ENCODE peak calls at places on chromosomes 6 and 20, in ten cellular contexts. J is heart left ventricle; B is heart right ventricle; L is colonic mucosa; R is CD8-positive, alpha-beta T cell; X is ovary; V is ascending aorta; C is OCI-LY7; A is GM23248; W is upper lobe of right lung. N is an unnamed sample.

GRCh38 chr6:107820571-107821261 is 3.4 kb downstream of the SCML4 start:
- DNase-seq in B (no peak), C (no peak), X (no peak), R (peak; percentile 15), W (no peak), L (no peak), J (no peak), V (no peak), A (peak; percentile 50), N (peak; percentile 25)

GRCh38 chr6:42407379-42407778 is 44.3 kb downstream of the TRERF1 start:
- DNase-seq in C (no peak), B (no peak), A (peak; percentile 96), L (no peak), V (no peak), X (no peak), J (no peak), W (no peak), R (no peak), N (peak; percentile 55)

GRCh38 chr6:158185729-158186456 is 17.7 kb downstream of the GTF2H5 start:
- DNase-seq in W (no peak), X (no peak), L (no peak), J (no peak), C (no peak), R (no peak), B (no peak), V (no peak), A (peak; percentile 88), N (no peak)

GRCh38 chr20:621115-621756 is 11.1 kb upstream of the TCF15 start:
- DNase-seq in L (no peak), X (no peak), J (no peak), R (no peak), C (no peak), A (peak; percentile 81), V (no peak), W (no peak), B (no peak), N (no peak)

GRCh38 chr6:110688661-110689268 is 126.5 kb downstream of the CDK19 start:
- DNase-seq in W (peak; percentile 82), X (no peak), L (peak; percentile 25), C (no peak), V (no peak), J (no peak), A (no peak), B (no peak), R (no peak), N (no peak)

GRCh38 chr20:50191065-50191565 is 485 bp downstream of the CEBPB start:
- DNase-seq in X (no peak), W (peak; percentile 92), L (peak; percentile 84), R (peak; percentile 33), J (peak; percentile 67), B (peak; percentile 55), C (peak; percentile 76), V (peak; percentile 82), A (peak; percentile 79), N (no peak)

GRCh38 chr6:134517145-134517658 is 199.3 kb upstream of the SGK1 start:
- DNase-seq in V (peak; percentile 81), W (peak; percentile 89), X (peak; percentile 72), J (peak; percentile 80), C (no peak), A (peak; percentile 89), R (no peak), L (no peak), B (peak; percentile 84), N (no peak)

GRCh38 chr6:41562633-41562975 is 16.4 kb downstream of the FOXP4 start:
- DNase-seq in B (no peak), W (no peak), V (no peak), L (no peak), A (no peak), X (no peak), R (no peak), C (no peak), J (no peak), N (no peak)

GRCh38 chr6:80541186-80541585 is 434.7 kb downstream of the BCKDHB start:
- DNase-seq in R (no peak), C (no peak), B (no peak), L (no peak), W (no peak), V (no peak), X (no peak), A (peak; percentile 87), J (no peak), N (peak; percentile 76)

GRCh38 chr6:39924283-39924682 is 10.0 kb downstream of the MOCS1 start:
- DNase-seq in V (no peak), A (no peak), R (no peak), J (no peak), W (no peak), C (no peak), B (no peak), L (no peak), X (no peak), N (no peak)

GRCh38 chr6:138862491-138862890 is 66.6 kb downstream of the ECT2L start:
- DNase-seq in C (no peak), A (no peak), R (no peak), B (no peak), L (no peak), V (no peak), X (no peak), W (no peak), J (no peak), N (no peak)

GRCh38 chr6:124197148-124197547 is 393.5 kb downstream of the NKAIN2 start:
- DNase-seq in R (no peak), J (no peak), A (no peak), L (no peak), W (no peak), C (no peak), B (no peak), V (no peak), X (no peak), N (no peak)

GRCh38 chr6:126118934-126119333 is 132.6 kb downstream of the TRMT11 start:
- DNase-seq in A (peak; percentile 23), W (no peak), R (no peak), J (no peak), V (no peak), B (no peak), X (no peak), C (no peak), L (no peak), N (no peak)

GRCh38 chr6:30897882-30898281 is 10.1 kb upstream of the GTF2H4 start:
- DNase-seq in R (no peak), A (no peak), J (no peak), L (no peak), V (no peak), X (no peak), B (no peak), W (peak; percentile 43), C (no peak), N (no peak)

GRCh38 chr6:20978176-20978614 is 443.9 kb downstream of the CDKAL1 start:
- DNase-seq in V (no peak), X (no peak), R (no peak), L (no peak), J (no peak), W (no peak), C (no peak), B (no peak), A (peak; percentile 83), N (no peak)

GRCh38 chr20:50372770-50373088 is 137.5 kb upstream of the PTPN1 start:
- DNase-seq in C (no peak), W (no peak), B (no peak), J (no peak), A (no peak), X (no peak), R (no peak), V (no peak), L (no peak), N (no peak)

GRCh38 chr6:165119231-165120020 is 190.0 kb downstream of the C6orf118 start:
- DNase-seq in B (no peak), L (no peak), J (no peak), V (no peak), X (no peak), A (peak; percentile 24), R (no peak), C (no peak), W (no peak), N (peak; percentile 64)

GRCh38 chr6:142926177-142926493 is 18.8 kb downstream of the HIVEP2 start:
- DNase-seq in C (no peak), W (no peak), R (no peak), J (no peak), A (no peak), X (no peak), V (no peak), B (no peak), L (no peak), N (no peak)
- H3K4me3 ChIP-seq in C (peak overlapping the region; percentile 84), W (peak overlapping the region; percentile 68), R (peak overlapping the region; percentile 76), J (peak overlapping the region; percentile 66), A (peak overlapping the region; percentile 77), X (peak overlapping the region; percentile 56), V (peak overlapping the region; percentile 75), B (peak overlapping the region; percentile 67), L (peak overlapping the region; percentile 56), N (peak overlapping the region; percentile 61)

DNA sequence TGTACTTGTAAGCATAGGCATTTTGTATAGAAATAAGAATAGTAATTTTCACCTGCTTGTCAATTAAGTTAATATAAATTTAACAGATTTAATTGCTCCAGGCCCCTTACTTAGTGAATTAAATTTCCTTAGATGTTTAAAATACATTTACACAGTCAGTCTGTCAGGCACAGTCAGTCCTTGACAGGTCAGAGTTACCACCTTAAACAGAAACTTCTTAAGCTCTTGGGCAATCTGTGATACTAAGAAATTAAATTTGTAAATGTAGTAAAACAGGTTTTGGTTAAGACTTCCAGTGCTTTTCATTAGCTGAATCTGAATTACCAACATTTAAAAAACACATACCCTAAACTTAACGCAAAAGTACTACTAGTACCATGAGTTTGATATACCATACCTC is 15.9 kb downstream of the PTPRA start:
- DNase-seq in R (no peak), J (no peak), W (no peak), L (no peak), X (no peak), V (no peak), C (no peak), B (no peak), A (no peak), N (no peak)
- H3K4me1 ChIP-seq in R (peaks cover 24% of the 10 kb centered on the region), J (no peaks in the 10 kb centered on the region), W (no peaks in the 10 kb centered on the region), L (no peaks in the 10 kb centered on the region), X (peaks cover 3% of the 10 kb centered on the region), V (no peaks in the 10 kb centered on the region), C (peaks cover 2% of the 10 kb centered on the region), B (peaks cover 42% of the 10 kb centered on the region), A (peaks cover 12% of the 10 kb centered on the region), N (peaks cover 9% of the 10 kb centered on the region)

GRCh38 chr6:117629119-117629518 is 26.8 kb upstream of the GOPC start:
- DNase-seq in C (no peak), W (no peak), R (no peak), X (no peak), B (no peak), V (no peak), J (no peak), L (no peak), A (no peak), N (no peak)
- H3K9me3 ChIP-seq in C (peaks cover 40% of the 10 kb centered on the region), W (peaks cover 16% of the 10 kb centered on the region), R (no peaks in the 10 kb centered on the region), X (no peaks in the 10 kb centered on the region), B (peaks cover 39% of the 10 kb centered on the region), V (no peaks in the 10 kb centered on the region), J (peaks cover 25% of the 10 kb centered on the region), L (peaks cover 3% of the 10 kb centered on the region), A (peaks cover 4% of the 10 kb centered on the region), N (no peaks in the 10 kb centered on the region)

DNA sequence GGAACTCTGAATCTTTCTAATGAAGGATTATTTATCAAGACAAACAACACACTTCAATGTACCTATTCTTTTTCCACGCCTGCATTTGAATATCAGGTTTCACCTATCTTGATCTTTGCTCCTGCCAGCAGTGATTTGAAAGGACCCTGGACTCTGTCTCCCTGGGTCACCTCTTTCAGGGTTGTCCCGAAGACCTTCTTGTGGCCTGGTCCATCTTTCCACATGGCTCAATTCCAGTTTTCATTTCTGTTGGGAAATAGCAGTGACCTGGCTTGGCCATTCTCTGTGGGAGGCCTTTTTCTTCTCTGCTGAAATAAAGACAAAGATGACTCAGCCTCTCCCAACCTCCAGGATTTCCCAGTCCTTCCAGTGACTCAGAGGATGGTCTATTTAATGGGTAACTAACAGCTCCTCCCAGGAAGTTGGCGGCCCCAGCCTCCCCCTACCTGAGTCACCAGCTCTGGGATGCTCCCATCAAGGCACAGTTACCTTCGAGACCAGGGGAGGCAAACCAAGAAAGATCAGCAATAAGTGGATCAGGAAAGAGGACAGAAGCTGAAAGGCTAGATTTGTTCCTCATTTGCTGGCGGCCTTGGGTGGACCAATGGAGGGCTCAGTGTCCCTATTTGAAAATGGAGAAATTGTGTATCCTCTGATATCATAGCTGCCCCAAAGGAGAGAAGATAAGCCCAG is 120.2 kb upstream of the RNF24 start:
- DNase-seq in L (peak; percentile 54), W (no peak), B (no peak), C (no peak), A (peak; percentile 99), V (peak; percentile 77), R (no peak), X (peak; percentile 29), J (no peak), N (peak; percentile 96)
- H3K4me3 ChIP-seq in L (no peak overlapping the region), W (no peak overlapping the region), B (no peak overlapping the region), C (no peak overlapping the region), A (no peak overlapping the region), V (no peak overlapping the region), R (no peak overlapping the region), X (no peak overlapping the region), J (no peak overlapping the region), N (no peak overlapping the region)

N was measured in SJSA1.